ENCODE peak calls at places on chromosomes 13 and 19, in five cellular contexts. A is fibroblast of lung, Q is cardiac muscle cell, E is epithelial cell of proximal tubule, R is uterus. P is an unnamed sample.

GRCh38 chr19:35986664-35987570 is 8.1 kb upstream of the SDHAF1 start:
- DNase-seq in A (no peak), R (no peak), E (no peak), Q (peak), P (no peak)

GRCh38 chr13:92768592-92768991 is 458.0 kb upstream of the GPC6 start:
- DNase-seq in E (no peak), R (no peak), Q (no peak), A (no peak), P (no peak)

GRCh38 chr19:38538793-38539528 is 78.8 kb downstream of the MAP4K1 start:
- DNase-seq in Q (no peak), E (no peak), R (no peak), A (peak), P (no peak)

GRCh38 chr19:18063463-18063862 is 23.3 kb downstream of the IL12RB1 start:
- DNase-seq in A (no peak), R (no peak), E (no peak), Q (peak), P (no peak)

GRCh38 chr13:98284677-98285076 is 107.6 kb upstream of the RNF113B start:
- DNase-seq in R (no peak), A (no peak), E (no peak), Q (no peak), P (no peak)

GRCh38 chr13:95505265-95505664 is 47.3 kb upstream of the CLDN10 start:
- DNase-seq in E (no peak), A (peak), R (no peak), Q (peak), P (no peak)

GRCh38 chr19:51473009-51473707 is 5.2 kb upstream of the CEACAM18 start:
- DNase-seq in Q (peak), A (peak), R (peak), E (no peak), P (peak)

GRCh38 chr13:50797081-50797480 is 46.4 kb downstream of the DLEU7 start:
- DNase-seq in A (no peak), Q (no peak), R (no peak), E (no peak), P (no peak)

GRCh38 chr19:2046046-2046907 is 4.8 kb downstream of the MKNK2 start:
- DNase-seq in E (no peak), R (no peak), Q (no peak), A (no peak), P (no peak)

GRCh38 chr13:33265133-33265532 is 20.4 kb downstream of the STARD13 start:
- DNase-seq in E (no peak), Q (no peak), A (no peak), R (no peak), P (no peak)

GRCh38 chr13:59279024-59279423 is 884.7 kb downstream of the DIAPH3 start:
- DNase-seq in R (no peak), A (peak), Q (peak), E (no peak), P (no peak)

GRCh38 chr19:55014714-55015113 is 23.4 kb downstream of the GP6 start:
- DNase-seq in E (no peak), A (no peak), Q (no peak), R (peak), P (no peak)

GRCh38 chr19:21900401-21900800 is 64.4 kb upstream of the ZNF43 start:
- DNase-seq in A (no peak), E (no peak), Q (no peak), R (no peak), P (no peak)

GRCh38 chr19:39132344-39132969 is 6.9 kb downstream of the PAK4 start:
- DNase-seq in R (no peak), A (no peak), Q (no peak), E (no peak), P (no peak)

GRCh38 chr19:7340959-7341837 is 7.5 kb upstream of the ARHGEF18 start:
- DNase-seq in Q (peak), A (peak), E (no peak), R (peak), P (peak)

GRCh38 chr19:16509141-16510061 is 13.2 kb downstream of the C19orf44 start:
- DNase-seq in A (peak), E (no peak), R (no peak), Q (no peak), P (no peak)

GRCh38 chr13:52414051-52414450 is 8.1 kb upstream of the THSD1 start:
- DNase-seq in R (no peak), E (no peak), Q (no peak), A (no peak), P (no peak)

GRCh38 chr19:8237026-8237425 is 27.9 kb downstream of the CERS4 start:
- DNase-seq in E (no peak), Q (no peak), A (no peak), R (no peak), P (no peak)

GRCh38 chr13:72808917-72809500 is 27.1 kb downstream of the PIBF1 start:
- DNase-seq in Q (peak), A (no peak), R (no peak), E (no peak), P (no peak)

GRCh38 chr19:23792784-23793183 is 34.1 kb upstream of the ZNF681 start:
- DNase-seq in A (no peak), E (no peak), Q (no peak), R (no peak), P (no peak)

GRCh38 chr13:106488075-106488474 is 47.4 kb downstream of the EFNB2 start:
- DNase-seq in Q (no peak), R (no peak), A (no peak), E (no peak), P (no peak)

GRCh38 chr19:51341066-51341465 is 873 bp downstream of the VSIG10L start:
- DNase-seq in A (no peak), R (no peak), Q (no peak), E (no peak), P (no peak)

GRCh38 chr19:40716031-40716654 is 543 bp downstream of the COQ8B start:
- DNase-seq in R (peak), E (peak), Q (no peak), A (no peak), P (peak)

DNA sequence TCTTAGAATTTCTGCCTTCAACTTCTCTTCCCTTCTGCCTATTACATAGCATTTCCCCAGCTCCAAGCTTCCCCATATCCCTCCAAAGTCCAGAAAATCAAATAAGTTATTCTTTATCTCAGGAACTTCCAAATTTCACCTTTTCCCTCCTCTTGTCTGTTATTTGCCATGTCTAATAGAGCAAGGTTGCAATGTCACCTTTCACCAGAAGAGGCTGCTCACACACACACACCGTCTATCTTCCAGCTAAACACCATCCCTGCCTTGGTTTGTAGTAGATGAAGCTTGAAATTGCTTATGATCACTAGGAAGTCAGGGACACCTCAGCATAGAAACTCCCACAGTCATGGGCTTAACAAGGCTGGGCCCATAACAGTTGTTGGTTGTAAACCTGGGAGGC is 48.4 kb downstream of the ZNRF4 start:
- DNase-seq in A (no peak), R (no peak), Q (no peak), E (no peak), P (no peak)
- TF ChIP-seq CTCF in A (no peak), R (no peak), Q (no peak), E (peak), P (peak)

DNA sequence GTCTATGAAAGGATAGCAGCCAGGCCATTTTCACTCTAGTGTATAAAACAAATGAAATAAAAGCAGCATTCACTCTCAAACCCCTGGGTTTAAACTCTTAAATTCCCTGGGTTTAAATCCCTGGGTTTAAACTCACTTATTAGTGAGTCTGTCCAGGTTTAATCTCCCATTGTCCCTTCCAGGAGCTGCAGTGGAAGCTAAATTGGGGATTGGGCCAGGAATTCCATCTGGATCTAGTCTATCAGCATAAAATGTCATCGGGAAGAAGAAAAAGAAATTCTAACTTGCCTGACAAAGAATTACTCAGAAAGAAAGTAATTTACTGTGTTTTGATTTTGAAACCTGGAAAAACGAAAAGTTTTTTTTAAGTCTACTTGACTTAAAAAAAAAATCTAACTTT is 54.8 kb downstream of the FRY start:
- DNase-seq in R (peak), E (no peak), A (peak), Q (no peak), P (no peak)
- H3K4me3 ChIP-seq in R (no peak), E (no peak), A (no peak), Q (no peak), P (no peak)

DNA sequence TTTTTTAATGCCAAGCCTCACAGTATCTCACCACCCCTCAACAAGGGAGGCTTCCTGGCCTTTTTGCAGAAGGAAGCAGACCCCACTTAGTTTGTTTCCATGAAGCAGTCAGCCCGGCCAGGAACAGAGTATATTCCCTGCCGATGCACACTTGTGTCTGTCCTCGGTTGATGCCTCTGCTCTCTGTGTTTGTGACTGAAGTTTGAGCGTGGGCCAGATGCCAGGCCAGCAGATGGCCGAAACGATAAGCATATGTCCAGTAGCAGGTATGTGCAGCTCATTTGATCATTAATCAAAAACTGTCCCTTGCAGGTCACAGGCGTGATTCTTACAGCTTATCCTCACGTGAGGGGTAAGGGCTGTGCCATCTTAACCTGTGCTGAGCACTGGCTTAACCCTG is 144.0 kb downstream of the IRS2 start:
- DNase-seq in Q (no peak), E (no peak), R (no peak), A (no peak), P (no peak)
- TF ChIP-seq CTCF in Q (no peak), E (no peak), R (no peak), A (no peak), P (no peak)

GRCh38 chr19:14435320-14436050 is 2.4 kb downstream of the PKN1 start:
- DNase-seq in Q (no peak), A (no peak), R (no peak), E (no peak), P (no peak)
- H3K4me3 ChIP-seq in Q (no peak), A (peak), R (no peak), E (no peak), P (no peak)

GRCh38 chr13:31052478-31052877 is 109.2 kb downstream of the HSPH1 start:
- DNase-seq in Q (no peak), R (no peak), E (no peak), A (no peak), P (no peak)

GRCh38 chr13:31049083-31049482 is 112.6 kb downstream of the HSPH1 start:
- DNase-seq in A (no peak), R (no peak), E (no peak), Q (no peak), P (no peak)

GRCh38 chr13:31049833-31050232 is 111.9 kb downstream of the HSPH1 start:
- DNase-seq in A (no peak), E (no peak), R (no peak), Q (no peak), P (no peak)

GRCh38 chr13:31051999-31052398 is 109.7 kb downstream of the HSPH1 start:
- DNase-seq in R (no peak), Q (no peak), E (no peak), A (no peak), P (no peak)

DNA sequence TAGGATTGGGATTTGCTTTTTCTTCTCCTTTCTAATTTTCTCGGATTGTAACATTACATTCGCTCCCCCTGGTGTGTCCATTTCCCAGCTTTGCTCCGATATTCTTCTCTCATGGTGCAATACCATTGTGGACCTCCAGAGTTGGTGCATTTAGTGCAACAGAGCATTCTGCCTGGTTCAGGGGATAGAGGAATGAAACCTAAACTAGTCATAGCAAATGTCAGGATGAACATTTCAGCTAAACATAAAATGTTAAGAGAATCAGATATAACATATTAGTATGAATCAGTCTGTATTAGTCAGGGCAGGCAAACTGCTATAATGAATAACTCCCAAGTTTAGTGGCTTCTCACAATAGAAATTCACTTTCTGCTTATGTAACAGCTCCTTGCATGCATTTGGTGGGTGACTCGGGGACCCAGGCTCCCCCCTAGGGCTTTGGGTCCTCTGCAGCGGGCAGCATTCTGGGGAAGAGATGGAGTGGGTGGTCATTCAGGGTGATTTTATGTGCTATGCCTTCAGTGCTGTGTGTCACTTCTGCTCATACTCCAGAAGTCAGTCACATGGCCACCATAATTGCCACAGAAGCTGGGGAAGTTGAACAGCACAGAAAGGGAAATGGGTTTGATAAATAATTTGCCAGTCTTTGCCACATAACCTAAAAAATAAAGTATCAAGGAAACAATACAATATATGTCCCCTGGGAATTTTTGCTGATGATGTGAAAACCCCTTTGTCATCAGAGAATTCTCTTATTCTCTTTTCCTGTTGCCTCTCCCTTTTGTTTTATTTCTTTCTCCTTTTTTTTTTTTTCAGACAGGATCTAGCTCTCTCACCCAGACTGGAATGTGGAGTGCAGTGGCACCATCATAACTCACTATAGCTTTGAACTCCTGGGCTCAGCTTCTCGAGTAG is 111.0 kb downstream of the HSPH1 start:
- DNase-seq in Q (no peak), R (no peak), A (no peak), E (no peak), P (no peak)
- TF ChIP-seq CTCF in Q (peak), R (no peak), A (peak), E (peak), P (peak)

GRCh38 chr19:29216021-29216420 is 3.1 kb upstream of the UQCRFS1 start:
- DNase-seq in A (no peak), Q (no peak), R (no peak), E (no peak), P (no peak)
- H3K4me3 ChIP-seq in A (no peak), Q (no peak), R (no peak), E (no peak), P (no peak)

GRCh38 chr13:40028446-40028845 is 373.0 kb downstream of the COG6 start:
- DNase-seq in Q (no peak), A (no peak), R (no peak), E (no peak), P (no peak)

GRCh38 chr13:40024962-40025714 is 369.7 kb downstream of the COG6 start:
- DNase-seq in A (no peak), Q (no peak), R (no peak), E (no peak), P (no peak)

GRCh38 chr13:40026174-40026585 is 370.7 kb downstream of the COG6 start:
- DNase-seq in Q (no peak), A (peak), R (no peak), E (no peak), P (peak)

GRCh38 chr13:40024578-40024952 is 369.1 kb downstream of the COG6 start:
- DNase-seq in E (no peak), A (no peak), Q (no peak), R (no peak), P (no peak)

DNA sequence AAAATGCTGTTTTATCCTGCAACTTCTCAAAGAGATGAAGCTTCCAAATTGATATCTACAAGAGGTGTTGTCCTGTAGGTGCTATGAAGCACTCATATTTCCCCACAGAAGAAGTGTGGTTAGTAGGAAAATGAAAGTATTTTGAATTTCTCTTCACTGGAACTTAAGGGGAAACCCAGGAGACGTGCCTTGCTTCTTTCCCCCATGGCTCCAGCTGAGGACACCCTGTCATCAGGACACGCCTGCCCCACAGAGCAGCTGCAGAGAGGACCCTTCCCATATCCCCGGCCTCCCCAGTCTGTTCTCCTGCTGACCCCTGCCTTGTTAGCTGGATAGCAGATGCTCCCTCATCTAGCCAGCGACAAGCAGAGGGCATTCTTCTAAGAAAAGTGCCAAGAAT is 371.3 kb downstream of the COG6 start:
- DNase-seq in A (no peak), E (no peak), Q (no peak), R (no peak), P (no peak)
- TF ChIP-seq CTCF in A (no peak), E (no peak), Q (no peak), R (no peak), P (no peak)

GRCh38 chr19:42313840-42314755 is 989 bp downstream of the TMEM145 start:
- DNase-seq in R (no peak), A (no peak), Q (no peak), E (no peak), P (no peak)
- H3K4me3 ChIP-seq in R (no peak), A (no peak), Q (peak), E (peak), P (no peak)

P was measured in GM12864.